ENCODE peak calls at places on chromosomes 2 and 18, in seven cellular contexts. One of them, this sample, is unnamed.

GRCh38 chr2:64327510-64328414 is 126.2 kb upstream of the LGALSL start:
- DNase-seq in endothelial cell: no peak
- DNase-seq in GM13976: peak
- DNase-seq in IMR-90: no peak
- DNase-seq in EL: no peak
- DNase-seq in activated CD4-positive, alpha-beta T cell treated with anti-CD3 and anti-CD28 coated beads for 24 hours: peak
- DNase-seq in choroid plexus epithelial cell: peak
- DNase-seq in this sample: peak

GRCh38 chr18:28863396-28863795 is 686.5 kb upstream of the CDH2 start:
- DNase-seq in endothelial cell: no peak
- DNase-seq in GM13976: no peak
- DNase-seq in IMR-90: no peak
- DNase-seq in EL: no peak
- DNase-seq in activated CD4-positive, alpha-beta T cell treated with anti-CD3 and anti-CD28 coated beads for 24 hours: no peak
- DNase-seq in choroid plexus epithelial cell: no peak
- DNase-seq in this sample: no peak

GRCh38 chr2:38261569-38262513 is 115.2 kb downstream of the ATL2 start:
- DNase-seq in endothelial cell: no peak
- DNase-seq in GM13976: peak
- DNase-seq in IMR-90: no peak
- DNase-seq in EL: no peak
- DNase-seq in activated CD4-positive, alpha-beta T cell treated with anti-CD3 and anti-CD28 coated beads for 24 hours: peak
- DNase-seq in choroid plexus epithelial cell: no peak
- DNase-seq in this sample: no peak

GRCh38 chr2:17800219-17800618 is 16.0 kb upstream of the MSGN1 start:
- DNase-seq in endothelial cell: no peak
- DNase-seq in GM13976: no peak
- DNase-seq in IMR-90: peak
- DNase-seq in EL: no peak
- DNase-seq in activated CD4-positive, alpha-beta T cell treated with anti-CD3 and anti-CD28 coated beads for 24 hours: no peak
- DNase-seq in choroid plexus epithelial cell: peak
- DNase-seq in this sample: no peak

GRCh38 chr18:50218432-50219197 is 23.7 kb upstream of the MYO5B start:
- DNase-seq in endothelial cell: peak
- DNase-seq in GM13976: peak
- DNase-seq in IMR-90: peak
- DNase-seq in EL: peak
- DNase-seq in activated CD4-positive, alpha-beta T cell treated with anti-CD3 and anti-CD28 coated beads for 24 hours: no peak
- DNase-seq in choroid plexus epithelial cell: peak
- DNase-seq in this sample: peak

GRCh38 chr2:112540906-112541305 is 1.4 kb upstream of the POLR1B start:
- DNase-seq in endothelial cell: no peak
- DNase-seq in GM13976: no peak
- DNase-seq in IMR-90: no peak
- DNase-seq in EL: no peak
- DNase-seq in activated CD4-positive, alpha-beta T cell treated with anti-CD3 and anti-CD28 coated beads for 24 hours: no peak
- DNase-seq in choroid plexus epithelial cell: no peak
- DNase-seq in this sample: no peak

GRCh38 chr2:240929364-240930095 is 23.4 kb downstream of the CROCC2 start:
- DNase-seq in endothelial cell: no peak
- DNase-seq in GM13976: no peak
- DNase-seq in IMR-90: no peak
- DNase-seq in EL: no peak
- DNase-seq in activated CD4-positive, alpha-beta T cell treated with anti-CD3 and anti-CD28 coated beads for 24 hours: no peak
- DNase-seq in choroid plexus epithelial cell: no peak
- DNase-seq in this sample: no peak

GRCh38 chr2:197349699-197350098 is 39.1 kb upstream of the ANKRD44 start:
- DNase-seq in endothelial cell: no peak
- DNase-seq in GM13976: no peak
- DNase-seq in IMR-90: no peak
- DNase-seq in EL: no peak
- DNase-seq in activated CD4-positive, alpha-beta T cell treated with anti-CD3 and anti-CD28 coated beads for 24 hours: no peak
- DNase-seq in choroid plexus epithelial cell: no peak
- DNase-seq in this sample: no peak

GRCh38 chr2:14634885-14635871 is 2.7 kb downstream of the LRATD1 start:
- DNase-seq in endothelial cell: peak
- DNase-seq in GM13976: peak
- DNase-seq in IMR-90: peak
- DNase-seq in EL: peak
- DNase-seq in activated CD4-positive, alpha-beta T cell treated with anti-CD3 and anti-CD28 coated beads for 24 hours: no peak
- DNase-seq in choroid plexus epithelial cell: peak
- DNase-seq in this sample: peak

This sample was measured in epithelial cell of esophagus.